ENCODE peak calls at places on chromosome 9, in seven cellular contexts. One of them, this sample, is unnamed.

GRCh38 chr9:69444021-69444420 is 119.0 kb downstream of the ENTREP1 start:
- DNase-seq in tibial artery: no peak
- DNase-seq in astrocyte of the cerebellum: peak; percentile 76
- DNase-seq in DND-41: no peak
- DNase-seq in breast epithelium: no peak
- DNase-seq in Caco-2: no peak
- DNase-seq in mesothelial cell of epicardium: no peak
- DNase-seq in this sample: peak; percentile 83

GRCh38 chr9:76664120-76664519 is 100.1 kb upstream of the PCA3 start:
- DNase-seq in astrocyte of the cerebellum: no peak
- DNase-seq in mesothelial cell of epicardium: no peak
- DNase-seq in Caco-2: no peak
- DNase-seq in breast epithelium: no peak
- DNase-seq in DND-41: no peak
- DNase-seq in tibial artery: no peak
- DNase-seq in this sample: no peak

GRCh38 chr9:87694236-87694755 is 31.6 kb upstream of the CTSL start:
- DNase-seq in mesothelial cell of epicardium: no peak
- DNase-seq in Caco-2: no peak
- DNase-seq in breast epithelium: no peak
- DNase-seq in tibial artery: no peak
- DNase-seq in astrocyte of the cerebellum: no peak
- DNase-seq in DND-41: no peak
- DNase-seq in this sample: no peak

GRCh38 chr9:38142201-38142600 is 73.2 kb upstream of the SHB start:
- DNase-seq in DND-41: no peak
- DNase-seq in Caco-2: no peak
- DNase-seq in breast epithelium: no peak
- DNase-seq in tibial artery: no peak
- DNase-seq in astrocyte of the cerebellum: no peak
- DNase-seq in mesothelial cell of epicardium: no peak
- DNase-seq in this sample: peak; percentile 66

GRCh38 chr9:99485461-99485860 is 263.4 kb downstream of the SEC61B start:
- DNase-seq in breast epithelium: no peak
- DNase-seq in mesothelial cell of epicardium: no peak
- DNase-seq in astrocyte of the cerebellum: peak; percentile 11
- DNase-seq in DND-41: no peak
- DNase-seq in Caco-2: no peak
- DNase-seq in tibial artery: no peak
- DNase-seq in this sample: peak; percentile 17

GRCh38 chr9:136644593-136645342 is 17.9 kb upstream of the EGFL7 start:
- DNase-seq in tibial artery: peak; percentile 71
- DNase-seq in astrocyte of the cerebellum: no peak
- DNase-seq in Caco-2: peak; percentile 51
- DNase-seq in breast epithelium: peak; percentile 78
- DNase-seq in mesothelial cell of epicardium: peak; percentile 42
- DNase-seq in DND-41: peak; percentile 77
- DNase-seq in this sample: peak; percentile 17

GRCh38 chr9:133969681-133970580 is 22.2 kb downstream of the VAV2 start:
- DNase-seq in breast epithelium: no peak
- DNase-seq in mesothelial cell of epicardium: no peak
- DNase-seq in Caco-2: no peak
- DNase-seq in astrocyte of the cerebellum: no peak
- DNase-seq in tibial artery: no peak
- DNase-seq in DND-41: no peak
- DNase-seq in this sample: no peak

GRCh38 chr9:12818431-12819000 is 43.7 kb downstream of the LURAP1L start:
- DNase-seq in tibial artery: peak; percentile 25
- DNase-seq in mesothelial cell of epicardium: no peak
- DNase-seq in astrocyte of the cerebellum: no peak
- DNase-seq in Caco-2: no peak
- DNase-seq in breast epithelium: no peak
- DNase-seq in DND-41: no peak
- DNase-seq in this sample: no peak

GRCh38 chr9:35945341-35946018 is 12.5 kb downstream of the OR2S2 start:
- DNase-seq in astrocyte of the cerebellum: peak; percentile 49
- DNase-seq in mesothelial cell of epicardium: peak; percentile 53
- DNase-seq in tibial artery: peak; percentile 78
- DNase-seq in Caco-2: peak; percentile 81
- DNase-seq in breast epithelium: peak; percentile 73
- DNase-seq in DND-41: peak; percentile 64
- DNase-seq in this sample: peak; percentile 72

GRCh38 chr9:137186385-137186784 is 2.0 kb downstream of the ANAPC2 start:
- DNase-seq in astrocyte of the cerebellum: no peak
- DNase-seq in Caco-2: no peak
- DNase-seq in breast epithelium: no peak
- DNase-seq in mesothelial cell of epicardium: no peak
- DNase-seq in tibial artery: no peak
- DNase-seq in DND-41: no peak
- DNase-seq in this sample: no peak

GRCh38 chr9:17528859-17529258 is 50.0 kb upstream of the SH3GL2 start:
- DNase-seq in breast epithelium: no peak
- DNase-seq in tibial artery: no peak
- DNase-seq in Caco-2: no peak
- DNase-seq in mesothelial cell of epicardium: no peak
- DNase-seq in astrocyte of the cerebellum: no peak
- DNase-seq in DND-41: no peak
- DNase-seq in this sample: no peak

GRCh38 chr9:108928386-108928785 is 5.5 kb downstream of the ELP1 start:
- DNase-seq in DND-41: no peak
- DNase-seq in mesothelial cell of epicardium: no peak
- DNase-seq in breast epithelium: no peak
- DNase-seq in tibial artery: no peak
- DNase-seq in astrocyte of the cerebellum: no peak
- DNase-seq in Caco-2: no peak
- DNase-seq in this sample: no peak

GRCh38 chr9:83514767-83515166 is 23.4 kb downstream of the FRMD3 start:
- DNase-seq in DND-41: no peak
- DNase-seq in Caco-2: no peak
- DNase-seq in tibial artery: no peak
- DNase-seq in breast epithelium: no peak
- DNase-seq in mesothelial cell of epicardium: no peak
- DNase-seq in astrocyte of the cerebellum: no peak
- DNase-seq in this sample: no peak

GRCh38 chr9:16282216-16282615 is 588.3 kb downstream of the BNC2 start:
- DNase-seq in breast epithelium: no peak
- DNase-seq in tibial artery: no peak
- DNase-seq in Caco-2: no peak
- DNase-seq in mesothelial cell of epicardium: no peak
- DNase-seq in astrocyte of the cerebellum: peak; percentile 16
- DNase-seq in DND-41: no peak
- DNase-seq in this sample: peak; percentile 63

GRCh38 chr9:14349141-14349817 is 35.3 kb upstream of the NFIB start:
- DNase-seq in mesothelial cell of epicardium: no peak
- DNase-seq in Caco-2: no peak
- DNase-seq in tibial artery: no peak
- DNase-seq in astrocyte of the cerebellum: no peak
- DNase-seq in DND-41: no peak
- DNase-seq in breast epithelium: no peak
- DNase-seq in this sample: no peak

GRCh38 chr9:113998114-113998513 is 80.0 kb downstream of the AMBP start:
- DNase-seq in breast epithelium: peak; percentile 28
- DNase-seq in tibial artery: no peak
- DNase-seq in astrocyte of the cerebellum: no peak
- DNase-seq in DND-41: no peak
- DNase-seq in Caco-2: no peak
- DNase-seq in mesothelial cell of epicardium: no peak
- DNase-seq in this sample: no peak

GRCh38 chr9:30775236-30775635 is 1609.2 kb upstream of the ACO1 start:
- DNase-seq in DND-41: no peak
- DNase-seq in mesothelial cell of epicardium: no peak
- DNase-seq in breast epithelium: no peak
- DNase-seq in tibial artery: no peak
- DNase-seq in Caco-2: no peak
- DNase-seq in astrocyte of the cerebellum: no peak
- DNase-seq in this sample: no peak

GRCh38 chr9:36623280-36623679 is 50.6 kb downstream of the MELK start:
- DNase-seq in DND-41: no peak
- DNase-seq in Caco-2: no peak
- DNase-seq in tibial artery: no peak
- DNase-seq in mesothelial cell of epicardium: no peak
- DNase-seq in astrocyte of the cerebellum: no peak
- DNase-seq in breast epithelium: no peak
- DNase-seq in this sample: peak; percentile 14

GRCh38 chr9:133238851-133239532 is 29.9 kb upstream of the OBP2B start:
- DNase-seq in DND-41: peak; percentile 19
- DNase-seq in Caco-2: peak; percentile 40
- DNase-seq in astrocyte of the cerebellum: no peak
- DNase-seq in tibial artery: peak; percentile 35
- DNase-seq in mesothelial cell of epicardium: no peak
- DNase-seq in breast epithelium: peak; percentile 61
- DNase-seq in this sample: peak; percentile 24

GRCh38 chr9:26975728-26976707 is 19.8 kb downstream of the IFT74 start:
- DNase-seq in Caco-2: peak; percentile 47
- DNase-seq in breast epithelium: no peak
- DNase-seq in astrocyte of the cerebellum: peak; percentile 24
- DNase-seq in tibial artery: no peak
- DNase-seq in mesothelial cell of epicardium: no peak
- DNase-seq in DND-41: no peak
- DNase-seq in this sample: peak; percentile 28

GRCh38 chr9:113579270-113580040 is 115.9 kb downstream of the RGS3 start:
- DNase-seq in DND-41: peak; percentile 70
- DNase-seq in tibial artery: peak; percentile 63
- DNase-seq in Caco-2: no peak
- DNase-seq in breast epithelium: no peak
- DNase-seq in astrocyte of the cerebellum: no peak
- DNase-seq in mesothelial cell of epicardium: no peak
- DNase-seq in this sample: no peak

GRCh38 chr9:96222132-96222531 is 79.8 kb downstream of the HSD17B3 start:
- DNase-seq in astrocyte of the cerebellum: no peak
- DNase-seq in tibial artery: no peak
- DNase-seq in Caco-2: no peak
- DNase-seq in DND-41: no peak
- DNase-seq in mesothelial cell of epicardium: no peak
- DNase-seq in breast epithelium: no peak
- DNase-seq in this sample: no peak
- TF ChIP-seq CTCF in astrocyte of the cerebellum: peak; percentile 36
- TF ChIP-seq CTCF in tibial artery: peak; percentile 27
- TF ChIP-seq CTCF in Caco-2: peak; percentile 45
- TF ChIP-seq CTCF in DND-41: peak; percentile 42
- TF ChIP-seq CTCF in mesothelial cell of epicardium: peak; percentile 69
- TF ChIP-seq CTCF in breast epithelium: no peak
- TF ChIP-seq CTCF in this sample: peak; percentile 76

DNA sequence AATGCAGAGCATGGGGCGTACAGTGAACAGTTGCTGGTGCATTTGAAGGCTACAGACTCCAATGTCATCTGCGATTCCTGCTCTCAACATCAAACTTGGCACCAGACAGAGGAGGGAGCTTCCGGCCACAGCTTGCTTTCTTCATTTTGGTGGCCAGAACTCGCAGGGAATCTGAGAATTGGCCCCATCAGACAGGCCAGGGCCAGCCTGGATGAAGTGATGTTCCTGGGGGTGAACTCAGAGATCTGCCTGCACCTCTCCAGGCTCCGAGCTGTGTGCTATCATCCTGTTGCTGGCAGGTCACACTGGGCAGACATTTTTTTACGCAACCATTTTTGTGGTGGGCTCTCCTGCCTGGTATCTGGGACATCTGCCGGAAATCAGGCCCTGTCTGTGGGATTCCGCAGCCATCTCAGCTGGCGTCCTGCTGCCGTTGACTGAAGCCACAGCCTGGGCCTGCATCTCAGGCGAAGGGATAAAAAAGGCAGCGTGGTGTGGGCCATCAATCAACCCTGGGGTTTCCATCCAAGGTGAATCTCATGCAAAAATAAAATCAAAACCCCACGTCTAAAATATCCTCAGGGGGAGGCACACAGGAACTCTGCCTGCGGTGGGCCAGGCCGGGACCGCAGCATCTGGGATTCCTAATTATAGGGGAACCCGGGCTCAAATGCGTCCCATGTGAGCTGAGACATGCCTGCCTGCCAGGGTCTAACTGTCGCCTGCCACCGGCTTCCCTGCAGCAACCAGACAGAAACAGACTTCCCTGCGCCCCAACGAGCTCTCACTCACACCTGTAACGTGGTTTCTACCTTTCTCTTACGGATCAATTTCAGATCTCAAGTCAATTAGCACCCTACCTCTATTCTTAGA is 174.3 kb downstream of the SYK start:
- DNase-seq in astrocyte of the cerebellum: no peak
- DNase-seq in tibial artery: no peak
- DNase-seq in DND-41: peak; percentile 80
- DNase-seq in breast epithelium: no peak
- DNase-seq in mesothelial cell of epicardium: no peak
- DNase-seq in Caco-2: no peak
- DNase-seq in this sample: no peak
- TF ChIP-seq CTCF in astrocyte of the cerebellum: no peak
- TF ChIP-seq CTCF in tibial artery: no peak
- TF ChIP-seq CTCF in DND-41: no peak
- TF ChIP-seq CTCF in breast epithelium: no peak
- TF ChIP-seq CTCF in mesothelial cell of epicardium: no peak
- TF ChIP-seq CTCF in Caco-2: no peak
- TF ChIP-seq CTCF in this sample: no peak

DNA sequence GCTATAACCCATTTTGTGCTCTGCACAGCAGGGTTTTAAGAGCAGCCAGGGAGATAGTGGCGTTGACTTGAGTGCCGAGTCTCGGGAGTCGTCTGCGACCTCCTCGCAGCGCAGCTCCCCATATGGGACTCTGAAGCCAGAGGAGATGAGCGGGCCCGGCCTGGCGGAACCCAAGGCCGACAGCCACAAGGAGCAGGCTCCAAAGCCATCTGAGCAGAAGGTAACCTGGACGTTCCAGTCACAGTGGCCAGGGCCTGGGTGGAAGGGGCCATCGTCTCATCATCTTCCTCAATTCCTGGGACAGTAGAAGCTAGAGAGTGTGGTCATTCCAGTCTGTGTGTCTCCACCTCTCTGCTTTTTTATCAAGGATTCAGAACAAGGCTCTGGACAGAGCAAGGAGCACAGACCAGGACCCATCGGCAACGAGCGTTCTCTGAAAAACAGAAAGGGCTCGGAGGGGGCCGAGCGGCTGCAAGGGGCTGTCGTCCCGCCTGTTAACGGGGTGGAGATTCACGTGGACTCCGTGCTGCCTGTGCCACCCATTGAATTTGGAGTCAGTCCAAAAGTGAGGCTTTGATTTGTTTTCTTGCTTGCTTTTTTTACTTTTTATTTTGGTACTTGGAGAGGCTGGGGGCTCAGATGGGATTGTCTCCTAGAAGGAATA is 20.2 kb upstream of the POMT1 start:
- DNase-seq in astrocyte of the cerebellum: no peak
- DNase-seq in DND-41: no peak
- DNase-seq in breast epithelium: no peak
- DNase-seq in Caco-2: no peak
- DNase-seq in tibial artery: no peak
- DNase-seq in mesothelial cell of epicardium: no peak
- DNase-seq in this sample: no peak
- TF ChIP-seq CTCF in astrocyte of the cerebellum: no peak
- TF ChIP-seq CTCF in DND-41: no peak
- TF ChIP-seq CTCF in breast epithelium: no peak
- TF ChIP-seq CTCF in Caco-2: no peak
- TF ChIP-seq CTCF in tibial artery: no peak
- TF ChIP-seq CTCF in mesothelial cell of epicardium: no peak
- TF ChIP-seq CTCF in this sample: no peak

GRCh38 chr9:22103650-22104575 is 94.8 kb upstream of the CDKN2B start:
- DNase-seq in breast epithelium: no peak
- DNase-seq in astrocyte of the cerebellum: peak; percentile 74
- DNase-seq in Caco-2: no peak
- DNase-seq in mesothelial cell of epicardium: no peak
- DNase-seq in tibial artery: no peak
- DNase-seq in DND-41: no peak
- DNase-seq in this sample: peak; percentile 61
- TF ChIP-seq CTCF in breast epithelium: no peak
- TF ChIP-seq CTCF in astrocyte of the cerebellum: no peak
- TF ChIP-seq CTCF in Caco-2: no peak
- TF ChIP-seq CTCF in mesothelial cell of epicardium: no peak
- TF ChIP-seq CTCF in tibial artery: no peak
- TF ChIP-seq CTCF in DND-41: no peak
- TF ChIP-seq CTCF in this sample: no peak

GRCh38 chr9:128409998-128410397 is 10.7 kb upstream of the CERCAM start:
- DNase-seq in astrocyte of the cerebellum: no peak
- DNase-seq in mesothelial cell of epicardium: no peak
- DNase-seq in Caco-2: peak; percentile 47
- DNase-seq in breast epithelium: no peak
- DNase-seq in DND-41: no peak
- DNase-seq in tibial artery: no peak
- DNase-seq in this sample: peak; percentile 39
- TF ChIP-seq CTCF in astrocyte of the cerebellum: peak; percentile 52
- TF ChIP-seq CTCF in mesothelial cell of epicardium: no peak
- TF ChIP-seq CTCF in Caco-2: no peak
- TF ChIP-seq CTCF in breast epithelium: no peak
- TF ChIP-seq CTCF in DND-41: peak; percentile 10
- TF ChIP-seq CTCF in tibial artery: no peak
- TF ChIP-seq CTCF in this sample: peak; percentile 59

This sample was measured in HFFc6.